ENCODE peak calls at places on chromosome 15, in four cellular contexts. P is amniotic stem cell, E is Peyer's patch, G is astrocyte of the spinal cord. Y is an unnamed sample.

GRCh38 chr15:35757790-35758189 is 211.8 kb upstream of the DPH6 start:
- DNase-seq in P (no peak), E (no peak), G (no peak), Y (no peak)

GRCh38 chr15:44736261-44736765 is at the start of gene TRIM69:
- DNase-seq in P (no peak), E (no peak), G (no peak), Y (no peak)

GRCh38 chr15:22258402-22259150 is 178.2 kb downstream of the OR4M2 start:
- DNase-seq in P (no peak), E (no peak), G (no peak), Y (no peak)

GRCh38 chr15:49877117-49877860 is 241.7 kb downstream of the ATP8B4 start:
- DNase-seq in P (no peak), E (no peak), G (no peak), Y (no peak)

GRCh38 chr15:47027322-47027946 is 689.9 kb upstream of the SEMA6D start:
- DNase-seq in P (no peak), E (no peak), G (no peak), Y (no peak)

GRCh38 chr15:74170083-74170844 is 3.2 kb upstream of the ISLR start:
- DNase-seq in P (no peak), E (peak; percentile 35), G (no peak), Y (no peak)

GRCh38 chr15:65323071-65323511 is 18.6 kb downstream of the RNU5B-1 start:
- DNase-seq in P (no peak), E (no peak), G (peak; percentile 33), Y (no peak)

GRCh38 chr15:70234256-70234965 is 136.7 kb upstream of the TLE3 start:
- DNase-seq in P (peak; percentile 38), E (no peak), G (peak; percentile 35), Y (no peak)

GRCh38 chr15:28260722-28261121 is 61.3 kb downstream of the HERC2 start:
- DNase-seq in P (no peak), E (no peak), G (no peak), Y (no peak)

GRCh38 chr15:96264801-96265515 is 65.5 kb upstream of the NR2F2 start:
- DNase-seq in P (peak; percentile 3), E (no peak), G (no peak), Y (no peak)

GRCh38 chr15:66472176-66472999 is 25.2 kb downstream of the SNAPC5 start:
- DNase-seq in P (no peak), E (no peak), G (peak; percentile 15), Y (no peak)

GRCh38 chr15:77036537-77037474 is 34.1 kb downstream of the TSPAN3 start:
- DNase-seq in P (no peak), E (no peak), G (no peak), Y (no peak)

GRCh38 chr15:50531763-50532162 is 14.7 kb downstream of the USP50 start:
- DNase-seq in P (no peak), E (no peak), G (peak; percentile 50), Y (no peak)

GRCh38 chr15:90463381-90463780 is 66.3 kb upstream of the CRTC3 start:
- DNase-seq in P (no peak), E (no peak), G (peak; percentile 85), Y (peak; percentile 32)

GRCh38 chr15:43104426-43104825 is 1.4 kb downstream of the UBR1 start:
- DNase-seq in P (no peak), E (no peak), G (no peak), Y (no peak)

GRCh38 chr15:60038111-60038521 is 34.0 kb downstream of the FOXB1 start:
- DNase-seq in P (no peak), E (no peak), G (no peak), Y (no peak)

GRCh38 chr15:45094358-45094730 is 19.6 kb downstream of the DUOX2 start:
- DNase-seq in P (no peak), E (no peak), G (no peak), Y (no peak)

GRCh38 chr15:95663156-95663831 is 667.2 kb upstream of the NR2F2 start:
- DNase-seq in P (no peak), E (no peak), G (no peak), Y (no peak)

GRCh38 chr15:69719527-69719926 is 266.9 kb downstream of the RPLP1 start:
- DNase-seq in P (no peak), E (peak; percentile 88), G (no peak), Y (no peak)

GRCh38 chr15:94644433-94644832 is 413.1 kb downstream of the MCTP2 start:
- DNase-seq in P (no peak), E (no peak), G (no peak), Y (no peak)

GRCh38 chr15:68620721-68621528 is 42.1 kb downstream of the CORO2B start:
- DNase-seq in P (no peak), E (peak; percentile 77), G (peak; percentile 98), Y (peak; percentile 95)

GRCh38 chr15:38217181-38217580 is 35.5 kb upstream of the SPRED1 start:
- DNase-seq in P (no peak), E (no peak), G (peak; percentile 84), Y (no peak)

GRCh38 chr15:59456114-59456513 is 18.1 kb downstream of the FAM81A start:
- DNase-seq in P (no peak), E (peak; percentile 81), G (no peak), Y (no peak)

GRCh38 chr15:100601628-100602063 is 338 bp downstream of the LINS1 start:
- DNase-seq in P (no peak), E (no peak), G (no peak), Y (no peak)

GRCh38 chr15:82122754-82123400 is 77.1 kb upstream of the MEX3B start:
- DNase-seq in P (peak; percentile 79), E (no peak), G (peak; percentile 99), Y (peak; percentile 89)

GRCh38 chr15:77568960-77569646 is 63.6 kb downstream of the LINGO1 start:
- DNase-seq in P (no peak), E (no peak), G (peak; percentile 26), Y (no peak)

GRCh38 chr15:78065973-78066946 is 11.3 kb downstream of the TBC1D2B start:
- DNase-seq in P (no peak), E (no peak), G (peak; percentile 57), Y (no peak)

GRCh38 chr15:61049934-61050333 is 179.2 kb downstream of the RORA start:
- DNase-seq in P (no peak), E (peak; percentile 52), G (peak; percentile 90), Y (peak; percentile 25)

GRCh38 chr15:63986751-63987341 is 59.4 kb downstream of the DAPK2 start:
- DNase-seq in P (no peak), E (peak; percentile 66), G (no peak), Y (no peak)

GRCh38 chr15:27438403-27439375 is 467.7 kb downstream of the GABRG3 start:
- DNase-seq in P (no peak), E (no peak), G (peak; percentile 60), Y (no peak)

GRCh38 chr15:29132110-29132420 is 137.6 kb downstream of the NSMCE3 start:
- DNase-seq in P (no peak), E (peak; percentile 42), G (no peak), Y (no peak)